ENCODE peak calls at places on chromosome 3, in nine cellular contexts. M is fibroblast of mammary gland, X is A673, Z is IMR-90, Y is HepG2, J is glutamatergic neuron, S is tibial nerve, T is AG10803, C is foreskin fibroblast. E is an unnamed sample.

GRCh38 chr3:150235799-150236198 is 172.3 kb upstream of the TSC22D2 start:
- DNase-seq in J (no peak), S (no peak), M (peak), Z (peak), Y (no peak), T (peak), X (no peak), C (peak), E (no peak)

GRCh38 chr3:29643034-29643425 is 362.2 kb downstream of the RBMS3 start:
- DNase-seq in Y (no peak), M (no peak), J (no peak), S (no peak), C (no peak), T (no peak), X (peak), Z (no peak), E (no peak)

GRCh38 chr3:146431240-146431639 is 38.1 kb downstream of the PLSCR2 start:
- DNase-seq in Z (peak), J (no peak), C (peak), S (no peak), M (peak), X (no peak), T (peak), Y (no peak), E (no peak)

GRCh38 chr3:24943961-24944360 is 449.3 kb upstream of the THRB start:
- DNase-seq in X (no peak), J (no peak), Z (no peak), C (no peak), S (no peak), M (no peak), Y (no peak), T (no peak), E (no peak)

GRCh38 chr3:71398157-71398836 is 185.2 kb downstream of the FOXP1 start:
- DNase-seq in T (no peak), C (peak), S (no peak), M (no peak), J (no peak), X (peak), Z (no peak), Y (no peak), E (no peak)

GRCh38 chr3:3080309-3080708 is 29.9 kb downstream of the IL5RA start:
- DNase-seq in C (no peak), J (no peak), S (no peak), X (no peak), Z (no peak), Y (no peak), M (no peak), T (no peak), E (no peak)

GRCh38 chr3:195106418-195106906 is 164.5 kb downstream of the XXYLT1 start:
- DNase-seq in X (peak), M (peak), Z (peak), S (peak), J (peak), Y (no peak), T (peak), C (peak), E (no peak)

GRCh38 chr3:23810342-23811116 is 4.8 kb downstream of the UBE2E1 start:
- DNase-seq in M (no peak), Y (peak), Z (no peak), C (peak), T (peak), S (peak), J (peak), X (peak), E (peak)

GRCh38 chr3:34832865-34833508 is 806.3 kb upstream of the ARPP21 start:
- DNase-seq in Y (no peak), J (no peak), T (no peak), Z (no peak), S (no peak), C (no peak), X (no peak), M (no peak), E (no peak)

GRCh38 chr3:194054540-194054939 is 81.4 kb upstream of the HES1 start:
- DNase-seq in M (no peak), J (no peak), Y (no peak), C (no peak), Z (no peak), X (no peak), T (no peak), S (no peak), E (no peak)

GRCh38 chr3:101963902-101964362 is 114.6 kb downstream of the NFKBIZ start:
- DNase-seq in C (peak), S (no peak), T (peak), M (peak), J (no peak), Z (peak), X (no peak), Y (no peak), E (no peak)

GRCh38 chr3:116188231-116188785 is 257.0 kb downstream of the LSAMP start:
- DNase-seq in C (peak), T (no peak), J (peak), X (peak), Z (peak), S (no peak), M (peak), Y (no peak), E (no peak)

GRCh38 chr3:147191795-147192385 is 214.5 kb downstream of the ZIC4 start:
- DNase-seq in X (peak), J (peak), S (peak), Y (peak), T (peak), Z (peak), M (peak), C (peak), E (no peak)

GRCh38 chr3:43022111-43022510 is 43.0 kb downstream of the GASK1A start:
- DNase-seq in X (no peak), J (no peak), T (no peak), Z (no peak), M (no peak), S (no peak), C (no peak), Y (no peak), E (no peak)

GRCh38 chr3:79415351-79415750 is 352.4 kb downstream of the ROBO1 start:
- DNase-seq in Z (no peak), M (no peak), J (no peak), Y (no peak), T (peak), X (no peak), S (no peak), C (peak), E (no peak)

GRCh38 chr3:188176476-188176875 is 22.5 kb downstream of the LPP start:
- DNase-seq in T (no peak), M (no peak), X (no peak), Z (no peak), S (no peak), C (no peak), Y (no peak), J (no peak), E (no peak)

GRCh38 chr3:171842864-171843511 is at the start of gene TMEM212:
- DNase-seq in C (peak), X (no peak), T (peak), M (peak), J (no peak), Z (peak), S (no peak), Y (peak), E (no peak)

GRCh38 chr3:132253262-132253878 is 63.8 kb upstream of the ACP3 start:
- DNase-seq in Z (peak), C (peak), S (peak), Y (peak), J (no peak), M (peak), X (peak), T (peak), E (no peak)

GRCh38 chr3:21624514-21624913 is 126.5 kb downstream of the ZNF385D start:
- DNase-seq in M (peak), J (no peak), C (no peak), Z (no peak), S (peak), T (no peak), Y (no peak), X (no peak), E (no peak)

GRCh38 chr3:145776782-145777408 is 384.1 kb downstream of the PLOD2 start:
- DNase-seq in Y (peak), C (peak), S (peak), M (peak), Z (peak), X (peak), T (peak), J (peak), E (no peak)

GRCh38 chr3:152302521-152303021 is 33.8 kb downstream of the MBNL1 start:
- DNase-seq in J (no peak), C (peak), M (peak), T (peak), Y (peak), S (no peak), X (peak), Z (peak), E (no peak)

DNA sequence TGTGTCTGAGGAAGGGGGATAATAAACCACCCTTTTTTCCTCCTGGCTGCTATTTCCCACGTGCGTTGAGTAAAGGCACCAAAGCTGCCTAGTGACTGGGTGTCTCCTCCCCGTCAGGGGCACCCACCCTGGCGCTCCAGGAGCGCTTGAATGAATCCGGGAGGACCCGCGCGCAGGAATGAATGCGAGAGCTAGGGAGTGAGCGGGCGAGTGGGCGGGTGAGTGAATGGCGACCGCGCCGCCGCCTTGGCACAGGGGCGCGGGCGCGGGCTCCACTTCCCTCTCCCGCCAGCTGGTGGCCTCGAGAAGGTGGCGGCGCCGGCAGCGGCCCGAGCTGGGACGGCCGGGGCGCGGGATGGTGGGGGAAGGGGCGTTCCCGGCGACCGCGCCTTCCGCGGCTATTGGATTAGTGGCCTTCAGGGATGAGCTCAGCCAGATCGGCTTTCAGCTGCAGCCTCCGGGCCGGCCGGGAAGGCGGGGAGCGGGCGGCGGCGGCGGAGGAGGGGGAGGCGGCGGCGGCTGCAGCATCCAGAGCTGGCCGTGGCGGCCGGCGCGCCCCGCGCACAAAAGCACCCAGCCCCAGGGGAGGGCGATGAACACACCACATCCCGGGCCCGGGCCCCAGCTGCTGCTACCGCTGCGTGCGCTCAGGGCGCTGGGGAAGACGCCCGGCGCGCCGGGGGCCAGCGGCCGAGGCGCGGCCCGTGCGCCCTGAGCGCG is at the start of gene SPSB4:
- DNase-seq in Y (peak), M (peak), T (peak), S (no peak), C (peak), X (peak), Z (peak), J (peak), E (no peak)
- TF ChIP-seq CTCF in Y (no peak), M (no peak), T (no peak), S (no peak), C (no peak), X (peak), Z (peak), J (peak), E (peak)

GRCh38 chr3:192817053-192817452 is 89.7 kb upstream of the FGF12 start:
- DNase-seq in T (peak), J (no peak), Y (no peak), Z (peak), X (no peak), S (no peak), M (peak), C (peak), E (no peak)

GRCh38 chr3:192817506-192817905 is 90.2 kb upstream of the FGF12 start:
- DNase-seq in S (no peak), T (no peak), J (no peak), M (no peak), Z (no peak), C (no peak), X (no peak), Y (no peak), E (no peak)

GRCh38 chr3:192818126-192818525 is 90.8 kb upstream of the FGF12 start:
- DNase-seq in C (peak), T (no peak), S (no peak), Z (peak), M (no peak), J (no peak), Y (no peak), X (no peak), E (no peak)

GRCh38 chr3:192816274-192816853 is 89.0 kb upstream of the FGF12 start:
- DNase-seq in T (peak), S (peak), J (no peak), Z (peak), X (peak), C (peak), Y (peak), M (peak), E (no peak)

GRCh38 chr3:192812736-192813383 is 85.5 kb upstream of the FGF12 start:
- DNase-seq in S (peak), Z (peak), T (peak), M (peak), Y (peak), X (peak), C (peak), J (no peak), E (no peak)
- TF ChIP-seq CTCF in S (peak), Z (peak), T (peak), M (peak), Y (peak), X (peak), C (peak), J (peak), E (peak)

DNA sequence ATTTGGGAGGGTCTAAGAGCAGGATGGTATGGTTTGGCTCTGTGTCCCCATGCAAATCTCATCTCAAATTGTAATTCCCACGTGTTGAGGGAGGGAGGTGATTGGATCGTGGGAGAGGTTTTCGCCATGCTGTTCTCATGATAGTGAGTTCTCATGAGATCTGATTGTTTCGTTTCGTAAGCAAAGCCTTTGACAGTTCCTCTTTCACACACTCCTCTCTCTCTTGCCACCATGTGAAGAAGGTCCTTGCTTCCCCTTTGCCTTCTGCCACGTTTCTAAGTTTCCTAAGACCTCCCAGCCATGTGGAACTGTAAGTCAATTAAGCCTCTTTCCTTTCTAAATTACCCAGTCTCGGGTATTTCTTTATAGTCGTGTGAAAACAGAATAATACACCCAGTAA is 553.7 kb downstream of the TAFA4 start:
- DNase-seq in X (no peak), Z (no peak), T (no peak), M (no peak), C (no peak), S (no peak), J (no peak), Y (no peak), E (no peak)
- TF ChIP-seq CTCF in X (no peak), Z (no peak), T (no peak), M (no peak), C (no peak), S (no peak), J (no peak), Y (no peak), E (no peak)

GRCh38 chr3:158777171-158777873 is 24.5 kb upstream of the MFSD1 start:
- DNase-seq in M (no peak), C (no peak), J (no peak), Y (no peak), Z (no peak), S (no peak), T (no peak), X (no peak), E (no peak)
- TF ChIP-seq CTCF in M (no peak), C (no peak), J (no peak), Y (no peak), Z (no peak), S (no peak), T (no peak), X (no peak), E (no peak)

DNA sequence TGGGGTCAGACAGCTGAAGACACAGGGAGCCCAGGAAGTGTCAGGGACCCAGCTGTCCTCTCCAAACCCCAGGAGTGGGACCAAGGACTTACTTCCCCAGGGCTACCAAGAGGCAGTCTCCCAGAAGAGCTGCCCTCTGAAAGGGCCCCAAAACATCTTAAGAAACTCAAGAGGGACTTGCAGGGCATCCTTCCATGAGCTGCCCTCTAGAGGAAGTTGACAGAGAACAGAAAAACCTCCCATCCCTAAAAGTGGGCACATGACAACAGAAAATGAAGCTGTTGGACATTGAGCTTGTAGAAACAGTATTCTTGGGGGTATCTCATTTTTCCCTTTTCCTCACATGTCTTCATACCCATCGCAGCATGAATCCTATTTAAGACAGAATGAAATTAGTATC is 58.9 kb downstream of the MECOM start:
- DNase-seq in Z (no peak), S (no peak), C (peak), X (peak), Y (no peak), M (peak), J (no peak), T (peak), E (no peak)
- TF ChIP-seq CTCF in Z (peak), S (no peak), C (peak), X (peak), Y (no peak), M (peak), J (no peak), T (peak), E (peak)

GRCh38 chr3:19065027-19065426 is 83.3 kb upstream of the KCNH8 start:
- DNase-seq in S (no peak), J (no peak), T (no peak), M (no peak), Z (no peak), X (peak), C (no peak), Y (peak), E (no peak)
- TF ChIP-seq CTCF in S (peak), J (no peak), T (no peak), M (no peak), Z (no peak), X (peak), C (no peak), Y (peak), E (peak)

DNA sequence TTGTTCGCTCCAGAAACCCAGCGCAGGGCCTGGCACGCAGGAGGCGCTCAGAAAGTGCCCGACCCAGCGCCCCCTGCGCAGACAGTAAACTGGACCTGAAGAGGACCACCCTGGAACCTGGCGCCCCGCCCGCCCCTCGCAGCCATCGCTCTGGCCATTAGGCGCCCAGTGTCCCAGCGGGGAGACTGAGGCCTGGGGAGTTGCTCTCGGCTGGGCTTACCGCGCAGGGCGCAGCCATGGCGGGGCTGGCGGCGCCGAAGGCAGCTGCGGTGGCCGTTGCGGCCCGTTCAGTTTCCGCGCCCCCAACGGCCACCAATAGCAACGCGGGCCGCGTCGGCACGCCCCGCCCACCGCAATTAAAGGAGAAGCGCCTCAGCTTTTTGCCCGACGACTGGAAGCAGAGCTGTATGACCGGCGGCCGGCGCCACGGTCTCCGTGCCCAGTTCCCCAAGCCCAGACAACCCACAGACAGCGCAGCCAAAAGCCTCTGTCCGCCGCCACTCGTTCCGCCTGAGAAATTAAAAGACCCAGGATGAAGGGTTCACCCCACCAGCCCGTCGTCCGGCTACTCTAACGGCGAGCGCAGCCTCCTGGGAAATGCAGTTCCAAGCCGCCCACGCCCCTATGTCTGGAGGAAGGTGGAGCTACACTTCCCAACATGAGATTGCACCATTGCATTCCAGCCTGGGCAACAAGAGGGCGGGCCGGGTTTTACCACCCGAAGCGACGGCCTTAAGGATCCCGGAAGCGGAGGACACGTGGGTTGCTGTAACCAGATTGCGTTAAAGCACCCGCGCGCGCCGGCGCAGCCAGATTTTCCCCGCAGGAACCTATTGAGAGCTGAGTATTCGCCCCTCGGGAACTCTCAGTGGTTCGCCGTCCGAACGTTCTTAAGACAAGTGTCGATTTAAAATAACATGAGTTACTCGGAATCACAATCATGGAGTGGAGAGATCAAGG is at the start of gene POC1A:
- DNase-seq in S (peak), Z (peak), X (peak), M (peak), Y (peak), C (peak), J (peak), T (peak), E (peak)
- TF ChIP-seq CTCF in S (peak), Z (no peak), X (no peak), M (no peak), Y (peak), C (no peak), J (peak), T (no peak), E (peak)

DNA sequence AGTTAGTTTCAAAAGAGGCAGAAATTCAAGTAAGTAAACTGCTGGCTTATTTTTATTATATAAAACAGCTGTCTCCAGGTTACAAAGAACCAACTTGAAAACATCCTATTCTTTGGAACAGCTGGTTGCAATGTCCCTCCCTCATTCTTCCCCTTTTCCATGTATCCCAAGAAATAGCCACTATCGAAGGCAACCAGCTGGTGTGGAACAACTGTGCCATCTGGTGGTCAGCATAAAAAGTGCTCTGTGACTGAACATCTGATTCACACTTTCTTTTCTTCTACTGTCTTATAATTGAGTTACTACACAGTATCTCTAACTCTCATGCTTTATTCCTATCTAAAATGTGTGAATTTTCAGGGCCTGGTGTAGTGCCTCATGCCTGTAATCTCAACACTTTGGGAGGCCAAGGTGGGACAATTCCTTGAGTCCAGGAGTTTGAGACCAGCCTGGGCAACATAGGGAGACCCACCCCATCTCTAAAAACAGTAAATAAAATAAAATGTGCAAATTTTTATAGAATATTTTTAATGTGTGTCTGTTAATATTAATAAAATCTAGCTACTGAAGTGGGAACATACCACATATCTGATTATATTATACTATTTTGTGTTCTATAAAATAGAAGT is 9.6 kb downstream of the OSBPL11 start:
- DNase-seq in T (peak), Y (peak), M (peak), S (peak), Z (peak), C (peak), X (peak), J (peak), E (no peak)
- TF ChIP-seq CTCF in T (peak), Y (peak), M (peak), S (peak), Z (peak), C (peak), X (peak), J (peak), E (peak)

E was measured in chondrocyte.